ENCODE peak calls at places on chromosomes 5 and 9, in eight cellular contexts. W is vagina, V is transverse colon, Y is HL-60, G is GM23338, F is SK-N-SH, M is Panc1, Q is prostate gland. N is an unnamed sample.

GRCh38 chr5:141805874-141806273 is 72.3 kb downstream of the PCDH1 start:
- DNase-seq in M (no peak), V (no peak), G (no peak), Q (no peak), F (no peak), W (no peak), Y (no peak), N (peak; percentile 72)

GRCh38 chr5:96562614-96563013 is 99.6 kb upstream of the CAST start:
- DNase-seq in G (no peak), Q (no peak), F (no peak), M (no peak), V (no peak), Y (no peak), W (no peak), N (no peak)

GRCh38 chr5:9194509-9194908 is 351.4 kb downstream of the SEMA5A start:
- DNase-seq in Y (no peak), F (peak; percentile 45), M (no peak), Q (peak; percentile 15), W (no peak), G (no peak), V (no peak), N (no peak)

GRCh38 chr9:136289651-136290507 is 14.0 kb downstream of the CCDC187 start:
- DNase-seq in F (no peak), Q (no peak), G (no peak), V (no peak), Y (no peak), M (no peak), W (no peak), N (no peak)

GRCh38 chr9:112037281-112038016 is 137.6 kb downstream of the SUSD1 start:
- DNase-seq in F (no peak), G (no peak), Q (no peak), W (no peak), M (no peak), Y (peak; percentile 15), V (peak; percentile 32), N (no peak)

GRCh38 chr9:87083986-87084385 is 136.7 kb upstream of the GAS1 start:
- DNase-seq in Q (no peak), F (no peak), Y (no peak), W (no peak), M (no peak), V (no peak), G (no peak), N (no peak)

GRCh38 chr5:72179816-72180440 is 72.7 kb downstream of the MAP1B start:
- DNase-seq in Q (peak; percentile 52), G (no peak), Y (no peak), V (no peak), F (no peak), W (no peak), M (no peak), N (no peak)

GRCh38 chr9:99146574-99146973 is 41.7 kb downstream of the TGFBR1 start:
- DNase-seq in W (no peak), M (no peak), Q (no peak), V (no peak), G (no peak), F (no peak), Y (no peak), N (no peak)

GRCh38 chr5:143923634-143924265 is 111.8 kb downstream of the HMHB1 start:
- DNase-seq in M (no peak), Y (no peak), F (no peak), V (no peak), G (no peak), Q (no peak), W (no peak), N (no peak)

GRCh38 chr5:136006767-136007251 is 22.0 kb upstream of the TGFBI start:
- DNase-seq in G (no peak), Y (no peak), W (peak; percentile 84), F (no peak), V (no peak), M (no peak), Q (no peak), N (no peak)

GRCh38 chr5:50962934-50963646 is 296.7 kb downstream of the PARP8 start:
- DNase-seq in Y (peak; percentile 21), Q (peak; percentile 63), W (peak; percentile 94), F (peak; percentile 87), M (peak; percentile 61), V (peak; percentile 63), G (peak; percentile 84), N (peak; percentile 83)

GRCh38 chr5:44536650-44537260 is 147.5 kb upstream of the FGF10 start:
- DNase-seq in F (peak; percentile 35), G (peak; percentile 79), Y (no peak), V (no peak), M (peak; percentile 18), W (no peak), Q (no peak), N (no peak)

GRCh38 chr5:77669677-77670076 is 31.2 kb upstream of the OTP start:
- DNase-seq in M (no peak), Q (no peak), G (no peak), F (no peak), V (no peak), Y (no peak), W (no peak), N (no peak)

GRCh38 chr5:172680921-172681320 is 39.9 kb downstream of the NEURL1B start:
- DNase-seq in V (no peak), M (no peak), Y (peak; percentile 76), G (no peak), W (no peak), F (no peak), Q (no peak), N (no peak)

GRCh38 chr9:117945286-117945685 is 241.1 kb downstream of the TLR4 start:
- DNase-seq in Q (no peak), W (no peak), F (no peak), M (no peak), G (no peak), V (no peak), Y (no peak), N (no peak)

GRCh38 chr9:20191239-20191840 is 402.5 kb upstream of the SLC24A2 start:
- DNase-seq in W (no peak), Q (no peak), Y (no peak), G (no peak), F (no peak), V (no peak), M (no peak), N (no peak)

GRCh38 chr5:162068412-162068811 is 839 bp downstream of the GABRG2 start:
- DNase-seq in M (no peak), Y (no peak), W (no peak), V (no peak), F (peak; percentile 1), G (peak; percentile 97), Q (no peak), N (no peak)

GRCh38 chr9:89538874-89539273 is 41.0 kb upstream of the SEMA4D start:
- DNase-seq in Q (no peak), V (no peak), M (no peak), G (no peak), W (no peak), F (no peak), Y (no peak), N (no peak)

GRCh38 chr5:79966479-79966878 is 24.6 kb downstream of the MTX3 start:
- DNase-seq in G (no peak), V (no peak), W (no peak), F (no peak), M (no peak), Q (no peak), Y (no peak), N (no peak)

GRCh38 chr5:90645024-90645610 is 86.5 kb downstream of the ADGRV1 start:
- DNase-seq in G (peak; percentile 65), V (no peak), M (no peak), Y (no peak), Q (no peak), F (no peak), W (no peak), N (no peak)

GRCh38 chr9:70502690-70503089 is 88.2 kb upstream of the KLF9 start:
- DNase-seq in V (no peak), F (no peak), G (no peak), Q (no peak), M (no peak), W (no peak), Y (no peak), N (no peak)
- TF ChIP-seq POLR2AphosphoS5 in V (peak; percentile 11), F (no peak), G (no peak), Q (no peak), M (no peak), W (no peak), Y (no peak), N (peak; percentile 55)

DNA sequence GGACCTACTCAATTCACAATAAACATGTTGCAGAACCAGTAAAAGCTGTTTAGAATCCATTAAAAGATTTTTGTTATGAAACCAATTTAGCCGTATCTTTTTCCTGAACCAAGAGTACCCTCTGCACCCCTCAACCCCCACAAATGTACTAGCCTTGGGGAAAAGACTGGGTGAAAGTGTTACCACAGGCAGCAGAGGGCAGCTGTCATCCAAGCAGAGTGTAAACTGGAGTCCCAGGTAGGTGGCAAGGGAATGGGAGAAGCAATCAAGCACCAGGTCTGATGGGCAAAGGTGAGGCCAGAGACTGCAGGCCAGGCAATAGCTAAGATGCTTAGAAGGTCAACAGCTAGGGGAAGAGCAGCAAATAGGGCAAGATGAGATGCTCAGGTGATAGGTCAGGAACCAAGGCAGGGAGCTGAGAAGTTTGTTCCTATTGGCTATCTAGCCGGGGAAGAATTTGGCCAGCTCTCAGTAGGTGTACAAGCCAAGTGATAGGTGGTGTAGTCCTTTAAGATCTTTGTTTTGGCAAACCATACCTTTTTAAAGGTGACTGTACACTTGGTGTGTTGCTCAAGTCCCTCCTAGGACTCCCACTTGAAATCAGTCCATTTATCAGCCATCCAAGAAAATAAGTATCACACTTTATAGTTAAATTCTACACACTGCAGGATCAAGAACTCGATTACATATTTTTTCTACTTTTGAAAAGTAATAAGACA is 77.8 kb upstream of the CCDC112 start:
- DNase-seq in V (peak; percentile 42), F (no peak), W (no peak), M (no peak), Q (no peak), Y (no peak), G (no peak), N (no peak)
- TF ChIP-seq POLR2AphosphoS5 in V (no peak), F (no peak), W (no peak), M (no peak), Q (no peak), Y (no peak), G (no peak), N (no peak)

GRCh38 chr5:65749956-65750355 is 28.0 kb downstream of the NLN start:
- DNase-seq in G (peak; percentile 24), M (no peak), V (no peak), Y (no peak), W (no peak), F (no peak), Q (no peak), N (no peak)
- TF ChIP-seq POLR2AphosphoS5 in G (no peak), M (no peak), V (no peak), Y (no peak), W (no peak), F (no peak), Q (no peak), N (no peak)

GRCh38 chr9:115668506-115668905 is 485.1 kb upstream of the PAPPA start:
- DNase-seq in F (no peak), W (no peak), Q (no peak), G (no peak), Y (no peak), V (no peak), M (no peak), N (peak; percentile 70)
- TF ChIP-seq POLR2AphosphoS5 in F (peak; percentile 28), W (no peak), Q (no peak), G (no peak), Y (no peak), V (no peak), M (no peak), N (no peak)

GRCh38 chr9:135075234-135076142 is 12.0 kb upstream of the OLFM1 start:
- DNase-seq in V (peak; percentile 39), M (no peak), Q (peak; percentile 60), Y (no peak), F (peak; percentile 91), W (no peak), G (peak; percentile 75), N (peak; percentile 82)
- TF ChIP-seq POLR2AphosphoS5 in V (no peak), M (no peak), Q (peak; percentile 48), Y (no peak), F (no peak), W (peak; percentile 40), G (peak; percentile 28), N (no peak)

GRCh38 chr5:10695055-10695649 is 65.9 kb downstream of the DAP start:
- DNase-seq in Q (peak; percentile 75), W (no peak), F (peak; percentile 83), G (peak; percentile 81), Y (no peak), V (peak; percentile 75), M (peak; percentile 52), N (peak; percentile 86)
- TF ChIP-seq POLR2AphosphoS5 in Q (peak; percentile 52), W (peak; percentile 15), F (no peak), G (no peak), Y (no peak), V (no peak), M (no peak), N (peak; percentile 22)

N was measured in sigmoid colon.